ENCODE peak calls at places on chromosome 4, in four cellular contexts. F, V, W and K are unnamed samples.

GRCh38 chr4:108427946-108428345 is 192.4 kb upstream of the RPL34 start:
- DNase-seq in F (no peak), V (no peak), W (no peak), K (no peak)

GRCh38 chr4:142083264-142083663 is 446.9 kb downstream of the IL15 start:
- DNase-seq in F (no peak), V (no peak), W (no peak), K (no peak)

GRCh38 chr4:36244257-36245084 is at the start of gene ARAP2:
- DNase-seq in F (peak; percentile 76), V (no peak), W (peak; percentile 67), K (no peak)

GRCh38 chr4:16124232-16124631 is 40.4 kb upstream of the PROM1 start:
- DNase-seq in F (no peak), V (no peak), W (no peak), K (no peak)

GRCh38 chr4:20127626-20128025 is 124.1 kb upstream of the SLIT2 start:
- DNase-seq in F (no peak), V (no peak), W (no peak), K (no peak)

GRCh38 chr4:150720973-150721518 is 139.1 kb downstream of the MAB21L2 start:
- DNase-seq in F (no peak), V (no peak), W (no peak), K (no peak)

GRCh38 chr4:142480244-142480643 is 365.9 kb downstream of the INPP4B start:
- DNase-seq in F (no peak), V (no peak), W (no peak), K (peak; percentile 28)

GRCh38 chr4:36064147-36064546 is 180.2 kb downstream of the ARAP2 start:
- DNase-seq in F (no peak), V (no peak), W (no peak), K (no peak)

GRCh38 chr4:136713140-136713539 is 819.2 kb downstream of the PCDH18 start:
- DNase-seq in F (no peak), V (no peak), W (no peak), K (peak; percentile 58)

GRCh38 chr4:92305878-92306520 is 2.2 kb downstream of the GRID2 start:
- DNase-seq in F (no peak), V (no peak), W (no peak), K (no peak)

GRCh38 chr4:143185253-143186107 is 763 bp downstream of the USP38 start:
- DNase-seq in F (peak; percentile 17), V (peak; percentile 47), W (peak; percentile 16), K (peak; percentile 46)

GRCh38 chr4:140300271-140300970 is 73.0 kb upstream of the SCOC start:
- DNase-seq in F (peak; percentile 22), V (no peak), W (no peak), K (peak; percentile 29)

GRCh38 chr4:152456609-152457008 is 79.3 kb downstream of the FBXW7 start:
- DNase-seq in F (no peak), V (no peak), W (no peak), K (no peak)

GRCh38 chr4:164701665-164702064 is 52.3 kb upstream of the SMIM31 start:
- DNase-seq in F (no peak), V (no peak), W (no peak), K (no peak)

GRCh38 chr4:123884922-123885321 is 488.3 kb downstream of the SPRY1 start:
- DNase-seq in F (no peak), V (no peak), W (no peak), K (no peak)

GRCh38 chr4:39118034-39118658 is 56.1 kb downstream of the KLHL5 start:
- DNase-seq in F (no peak), V (no peak), W (no peak), K (no peak)

GRCh38 chr4:52657630-52658501 is 1.2 kb downstream of the USP46 start:
- DNase-seq in F (peak; percentile 21), V (peak; percentile 38), W (no peak), K (peak; percentile 21)

GRCh38 chr4:88976514-88977035 is 80.4 kb downstream of the FAM13A start:
- DNase-seq in F (no peak), V (no peak), W (no peak), K (no peak)

GRCh38 chr4:174524242-174524641 is 2.0 kb upstream of the HPGD start:
- DNase-seq in F (no peak), V (no peak), W (peak; percentile 77), K (no peak)

GRCh38 chr4:38387348-38387747 is 276.7 kb upstream of the KLF3 start:
- DNase-seq in F (peak; percentile 81), V (peak; percentile 77), W (peak; percentile 48), K (no peak)

GRCh38 chr4:166422475-166422874 is 549.4 kb downstream of the TLL1 start:
- DNase-seq in F (no peak), V (no peak), W (no peak), K (peak; percentile 7)

GRCh38 chr4:44725861-44726820 is at the start of gene GNPDA2:
- DNase-seq in F (peak; percentile 93), V (peak; percentile 90), W (peak; percentile 90), K (peak; percentile 92)

GRCh38 chr4:54550415-54551171 is 107.2 kb upstream of the KIT start:
- DNase-seq in F (no peak), V (no peak), W (no peak), K (no peak)

DNA sequence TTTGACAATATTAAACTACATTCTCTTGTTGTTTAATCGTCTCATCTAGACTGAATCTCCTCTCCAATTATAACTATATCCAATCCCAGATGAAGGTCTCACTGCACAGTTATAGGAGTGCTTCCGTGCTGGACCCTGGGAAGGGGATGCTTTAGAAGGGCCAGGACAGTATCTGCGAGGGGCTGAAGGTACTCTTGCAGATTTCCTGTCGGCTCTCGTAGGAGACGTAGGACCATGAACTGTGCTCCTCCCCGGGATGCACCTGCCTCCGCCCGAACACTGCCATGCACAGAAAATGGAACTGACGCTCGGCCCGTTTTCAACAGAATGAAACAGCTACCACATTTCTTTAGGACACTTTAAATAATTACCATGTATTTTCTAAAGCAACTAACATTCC is 39.4 kb downstream of the FAT1 start:
- DNase-seq in F (no peak), V (no peak), W (no peak), K (no peak)
- H3K4me1 ChIP-seq in F (peaks cover 28% of the 10 kb centered on the region), V (no peaks in the 10 kb centered on the region), W (peaks cover 18% of the 10 kb centered on the region), K (no peaks in the 10 kb centered on the region)

GRCh38 chr4:105708376-105709080 is at the start of the genes GSTCD and INTS12:
- DNase-seq in F (peak; percentile 94), V (peak; percentile 90), W (peak; percentile 94), K (peak; percentile 95)
- TF ChIP-seq POLR2A in F (peak; percentile 87), V (peak; percentile 72), W (peak; percentile 81), K (peak; percentile 89)

GRCh38 chr4:40737882-40738281 is 11.9 kb upstream of the NSUN7 start:
- DNase-seq in F (no peak), V (no peak), W (no peak), K (no peak)

GRCh38 chr4:40734497-40734896 is 15.3 kb upstream of the NSUN7 start:
- DNase-seq in F (no peak), V (no peak), W (no peak), K (no peak)

GRCh38 chr4:40736910-40737309 is 12.8 kb upstream of the NSUN7 start:
- DNase-seq in F (no peak), V (no peak), W (no peak), K (peak; percentile 30)

GRCh38 chr4:40744218-40744617 is 5.5 kb upstream of the NSUN7 start:
- DNase-seq in F (no peak), V (no peak), W (no peak), K (no peak)

DNA sequence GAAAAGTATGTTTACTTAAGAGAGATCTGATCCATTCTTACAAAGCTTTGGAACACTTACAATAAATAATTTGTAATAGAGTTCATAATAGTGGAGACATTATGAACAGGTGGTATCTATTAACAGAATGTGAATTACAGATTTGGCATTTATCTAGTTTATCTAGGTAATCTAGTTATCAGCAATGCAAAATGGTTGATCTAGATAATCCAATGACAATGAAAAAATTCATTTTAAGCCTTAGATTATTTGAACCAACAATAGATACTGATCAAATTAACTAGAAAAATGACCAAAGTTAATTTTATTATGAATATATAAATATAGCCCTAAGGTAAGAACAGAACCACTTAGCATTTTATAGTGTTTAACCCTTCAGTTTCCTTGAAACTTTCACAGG is 10.4 kb upstream of the NSUN7 start:
- DNase-seq in F (no peak), V (no peak), W (no peak), K (no peak)
- H3K4me1 ChIP-seq in F (no peaks in the 10 kb centered on the region), V (no peaks in the 10 kb centered on the region), W (no peaks in the 10 kb centered on the region), K (no peaks in the 10 kb centered on the region)

GRCh38 chr4:184280104-184280503 is 62.4 kb upstream of the ENPP6 start:
- DNase-seq in F (no peak), V (no peak), W (no peak), K (no peak)

GRCh38 chr4:184282251-184282713 is 64.6 kb upstream of the ENPP6 start:
- DNase-seq in F (no peak), V (no peak), W (peak; percentile 65), K (no peak)

GRCh38 chr4:184279496-184280082 is 61.9 kb upstream of the ENPP6 start:
- DNase-seq in F (no peak), V (no peak), W (no peak), K (no peak)

GRCh38 chr4:184281231-184282139 is 63.8 kb upstream of the ENPP6 start:
- DNase-seq in F (no peak), V (no peak), W (peak; percentile 19), K (no peak)

DNA sequence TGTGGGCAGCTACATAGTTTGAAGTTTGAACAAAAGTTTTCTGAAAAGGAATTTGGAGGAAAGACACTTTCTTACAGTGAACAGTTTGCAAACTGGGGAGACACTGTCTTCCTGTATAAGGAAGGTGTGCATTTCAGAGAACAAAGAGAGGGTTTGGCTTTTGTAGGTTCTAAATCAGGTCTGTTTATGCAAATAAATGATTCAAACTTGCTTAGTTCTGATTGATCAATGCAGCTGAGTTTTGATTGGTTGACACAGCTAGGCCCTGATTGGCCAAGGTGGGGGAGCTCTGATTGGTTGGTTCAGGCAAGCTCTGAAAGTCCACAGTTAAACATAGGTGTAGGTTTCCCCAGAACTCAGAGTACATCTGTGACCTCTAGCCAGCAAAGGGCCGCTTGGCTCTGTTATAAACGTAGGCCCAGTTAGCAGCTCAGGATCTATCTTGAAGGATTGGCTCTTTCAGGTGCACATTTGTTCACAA is 63.0 kb upstream of the ENPP6 start:
- DNase-seq in F (no peak), V (no peak), W (peak; percentile 19), K (no peak)
- TF ChIP-seq POLR2A in F (no peak), V (no peak), W (no peak), K (no peak)

GRCh38 chr4:95007998-95008397 is 250.2 kb downstream of the BMPR1B start:
- DNase-seq in F (no peak), V (no peak), W (no peak), K (no peak)
- H3K4me1 ChIP-seq in F (no peaks in the 10 kb centered on the region), V (no peaks in the 10 kb centered on the region), W (no peaks in the 10 kb centered on the region), K (no peaks in the 10 kb centered on the region)

DNA sequence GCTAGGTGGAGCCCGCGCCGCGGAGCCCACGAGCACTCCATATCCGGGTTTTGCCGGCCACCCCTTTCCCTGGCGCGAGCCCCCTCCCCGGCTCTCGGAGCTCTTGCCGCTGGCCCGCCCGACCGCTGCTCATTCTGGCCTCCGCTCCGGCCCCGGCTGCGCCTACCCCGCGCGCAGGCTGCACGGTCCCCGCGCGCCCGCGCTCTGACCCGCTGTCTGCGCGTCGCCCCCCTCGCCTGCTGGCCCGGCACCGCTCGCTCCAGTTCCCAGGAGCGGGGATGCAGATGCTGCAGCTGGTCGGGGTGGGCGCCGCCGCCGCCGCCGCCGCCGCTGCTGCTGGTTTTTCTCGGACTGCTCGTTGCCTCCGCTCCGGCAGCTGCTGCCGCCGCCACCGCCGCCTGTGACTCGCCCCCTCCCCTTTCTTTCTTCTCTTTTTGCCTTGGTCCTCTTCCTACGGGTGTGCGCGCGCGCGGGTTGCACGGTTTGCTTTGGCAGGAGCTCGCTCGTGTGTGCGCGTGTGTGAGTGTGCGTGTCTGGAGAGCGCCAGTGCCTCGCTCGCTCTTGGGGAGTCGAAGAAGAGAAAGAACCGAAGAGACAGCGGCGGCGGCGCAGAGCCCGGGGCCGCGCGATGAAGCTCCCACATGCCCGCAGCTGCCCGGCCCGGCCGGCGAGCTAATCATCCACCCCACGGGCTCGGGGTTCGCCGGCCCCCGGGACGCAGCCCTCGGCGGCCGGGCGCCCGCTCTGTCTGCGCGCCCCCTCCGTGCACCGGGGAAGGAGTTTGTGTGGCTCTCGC is at the start of gene ADGRL3:
- DNase-seq in F (no peak), V (no peak), W (no peak), K (no peak)
- TF ChIP-seq POLR2A in F (no peak), V (no peak), W (no peak), K (no peak)